ENCODE peak calls at places on chromosomes 7 and 10, in ten cellular contexts. M, O, A, X, P, Y, Q, E, B and G are unnamed samples.

GRCh38 chr10:24920907-24921881 is 31.2 kb downstream of the PRTFDC1 start:
- DNase-seq in M (peak), O (peak), A (no peak), X (peak), P (no peak), Y (no peak), Q (no peak), E (peak), B (peak), G (peak)

GRCh38 chr7:82194011-82194410 is 249.6 kb downstream of the CACNA2D1 start:
- DNase-seq in M (peak), O (no peak), A (no peak), X (peak), P (no peak), Y (no peak), Q (no peak), E (no peak), B (peak), G (no peak)

GRCh38 chr10:128178319-128178937 is 52.2 kb upstream of the MKI67 start:
- DNase-seq in M (no peak), O (no peak), A (no peak), X (peak), P (no peak), Y (peak), Q (peak), E (peak), B (peak), G (peak)

GRCh38 chr7:126589068-126589684 is 663.6 kb downstream of the GRM8 start:
- DNase-seq in M (no peak), O (no peak), A (peak), X (no peak), P (no peak), Y (no peak), Q (no peak), E (no peak), B (no peak), G (no peak)

GRCh38 chr10:71763352-71764127 is 9.8 kb downstream of the VSIR start:
- DNase-seq in M (no peak), O (no peak), A (no peak), X (peak), P (no peak), Y (no peak), Q (no peak), E (no peak), B (no peak), G (no peak)

GRCh38 chr10:116524736-116525135 is 21.0 kb upstream of the PNLIP start:
- DNase-seq in M (no peak), O (no peak), A (no peak), X (no peak), P (no peak), Y (no peak), Q (no peak), E (no peak), B (no peak), G (no peak)

GRCh38 chr7:110983822-110984456 is 107.0 kb upstream of the LRRN3 start:
- DNase-seq in M (no peak), O (no peak), A (no peak), X (no peak), P (no peak), Y (no peak), Q (no peak), E (no peak), B (no peak), G (no peak)

GRCh38 chr10:17238445-17239275 is 10.6 kb downstream of the VIM start:
- DNase-seq in M (peak), O (no peak), A (no peak), X (peak), P (no peak), Y (no peak), Q (no peak), E (no peak), B (peak), G (no peak)

GRCh38 chr10:72736176-72736795 is 44.3 kb downstream of the MCU start:
- DNase-seq in M (peak), O (peak), A (no peak), X (peak), P (peak), Y (no peak), Q (peak), E (no peak), B (peak), G (no peak)

GRCh38 chr10:130050008-130050407 is 60.6 kb downstream of the C10orf143 start:
- DNase-seq in M (no peak), O (no peak), A (no peak), X (no peak), P (no peak), Y (no peak), Q (no peak), E (no peak), B (no peak), G (no peak)

GRCh38 chr7:52708846-52709245 is 326.6 kb upstream of the POM121L12 start:
- DNase-seq in M (no peak), O (no peak), A (no peak), X (no peak), P (no peak), Y (no peak), Q (no peak), E (no peak), B (no peak), G (no peak)

GRCh38 chr7:27175626-27176342 is 1.7 kb upstream of the HOXA10 start:
- DNase-seq in M (no peak), O (no peak), A (no peak), X (peak), P (no peak), Y (no peak), Q (peak), E (no peak), B (no peak), G (no peak)

GRCh38 chr10:30736685-30737232 is 107.2 kb upstream of the LYZL2 start:
- DNase-seq in M (peak), O (no peak), A (no peak), X (peak), P (no peak), Y (no peak), Q (peak), E (peak), B (peak), G (peak)

GRCh38 chr7:75856562-75856961 is 22.3 kb upstream of the RHBDD2 start:
- DNase-seq in M (no peak), O (no peak), A (no peak), X (no peak), P (no peak), Y (no peak), Q (no peak), E (no peak), B (no peak), G (no peak)

GRCh38 chr10:120336910-120337540 is 120.0 kb upstream of the PLPP4 start:
- DNase-seq in M (no peak), O (peak), A (peak), X (peak), P (peak), Y (peak), Q (peak), E (peak), B (peak), G (peak)

GRCh38 chr10:60399343-60399742 is 9.7 kb upstream of the ANK3 start:
- DNase-seq in M (no peak), O (no peak), A (peak), X (no peak), P (no peak), Y (no peak), Q (no peak), E (no peak), B (no peak), G (no peak)

GRCh38 chr10:58638406-58638805 is 125.7 kb downstream of the BICC1 start:
- DNase-seq in M (no peak), O (no peak), A (no peak), X (peak), P (no peak), Y (no peak), Q (no peak), E (no peak), B (peak), G (no peak)